ENCODE peak calls at places on chromosomes 12 and 14, in seven cellular contexts. Y is AG04450, X is lower leg skin, A is heart left ventricle, S is glutamatergic neuron, O is ovary, G is H9. C is an unnamed sample.

GRCh38 chr12:457676-458075 is 2.1 kb upstream of the B4GALNT3 start:
- DNase-seq in Y (no peak), X (no peak), A (no peak), S (no peak), O (no peak), G (no peak), C (no peak)

GRCh38 chr14:96053600-96054381 is 14.6 kb downstream of the C14orf132 start:
- DNase-seq in Y (peak), X (peak), A (peak), S (peak), O (no peak), G (no peak), C (no peak)

GRCh38 chr12:25433581-25434325 is 119.3 kb downstream of the LMNTD1 start:
- DNase-seq in Y (no peak), X (no peak), A (no peak), S (no peak), O (no peak), G (no peak), C (no peak)

GRCh38 chr14:64918216-64918615 is 4.0 kb downstream of the CHURC1 start:
- DNase-seq in Y (no peak), X (no peak), A (no peak), S (no peak), O (no peak), G (no peak), C (no peak)

GRCh38 chr12:116650585-116650984 is 87.3 kb downstream of the SPRING1 start:
- DNase-seq in Y (no peak), X (no peak), A (no peak), S (no peak), O (no peak), G (no peak), C (no peak)

GRCh38 chr12:45775964-45776363 is 46.5 kb downstream of the ARID2 start:
- DNase-seq in Y (no peak), X (no peak), A (no peak), S (no peak), O (no peak), G (no peak), C (no peak)

GRCh38 chr12:16016748-16017147 is 105.6 kb downstream of the DERA start:
- DNase-seq in Y (no peak), X (no peak), A (no peak), S (no peak), O (no peak), G (no peak), C (no peak)

GRCh38 chr12:116722245-116722644 is 15.6 kb downstream of the SPRING1 start:
- DNase-seq in Y (no peak), X (no peak), A (no peak), S (no peak), O (no peak), G (no peak), C (no peak)

GRCh38 chr12:57455374-57456144 is 452 bp downstream of the INHBE start:
- DNase-seq in Y (no peak), X (no peak), A (no peak), S (no peak), O (no peak), G (no peak), C (no peak)

GRCh38 chr12:93790472-93791152 is 113.4 kb downstream of the CRADD start:
- DNase-seq in Y (no peak), X (no peak), A (no peak), S (no peak), O (no peak), G (no peak), C (no peak)

GRCh38 chr14:36647827-36648753 is 13.6 kb upstream of the PAX9 start:
- DNase-seq in Y (no peak), X (no peak), A (no peak), S (peak), O (no peak), G (peak), C (no peak)
- TF ChIP-seq CTCF in Y (peak), X (no peak), A (peak), S (peak), O (no peak), G (peak), C (no peak)

GRCh38 chr12:110582286-110583136 is 607 bp downstream of the PPTC7 start:
- DNase-seq in Y (no peak), X (peak), A (peak), S (peak), O (peak), G (peak), C (peak)
- TF ChIP-seq CTCF in Y (no peak), X (no peak), A (no peak), S (no peak), O (no peak), G (no peak), C (no peak)

GRCh38 chr12:99619389-99620158 is 28.0 kb upstream of the GARIN6 start:
- DNase-seq in Y (peak), X (no peak), A (no peak), S (peak), O (no peak), G (peak), C (no peak)
- TF ChIP-seq CTCF in Y (peak), X (no peak), A (peak), S (peak), O (no peak), G (peak), C (no peak)

GRCh38 chr12:8697120-8697475 is 693 bp upstream of the RIMKLB start:
- DNase-seq in Y (no peak), X (no peak), A (peak), S (no peak), O (no peak), G (peak), C (no peak)
- TF ChIP-seq CTCF in Y (no peak), X (no peak), A (no peak), S (no peak), O (no peak), G (no peak), C (no peak)

DNA sequence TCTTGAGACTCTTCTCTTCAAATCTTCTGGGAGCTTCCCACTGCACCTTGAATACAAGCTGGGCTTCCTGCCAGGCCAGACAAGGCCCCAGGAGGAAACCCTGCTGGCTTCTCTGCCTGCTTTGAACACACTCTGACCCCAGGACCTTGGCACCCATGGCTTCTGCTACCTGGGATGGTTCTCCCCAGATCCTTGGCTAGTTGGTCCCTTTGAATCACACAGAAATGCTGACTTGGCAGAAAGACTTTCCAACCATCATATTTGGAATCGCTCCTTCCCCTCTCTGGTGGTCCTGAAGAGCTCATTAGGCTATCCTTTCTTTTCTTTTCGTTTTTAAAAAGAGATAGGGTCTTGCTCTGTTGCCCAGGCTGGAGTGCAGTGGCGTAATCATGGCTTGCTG is 132.7 kb downstream of the RBM19 start:
- DNase-seq in Y (no peak), X (no peak), A (no peak), S (no peak), O (no peak), G (no peak), C (no peak)
- TF ChIP-seq CTCF in Y (no peak), X (no peak), A (no peak), S (no peak), O (no peak), G (no peak), C (no peak)

GRCh38 chr14:75084513-75084912 is 15.1 kb downstream of the ZC2HC1C start:
- DNase-seq in Y (no peak), X (no peak), A (no peak), S (no peak), O (no peak), G (no peak), C (no peak)
- TF ChIP-seq CTCF in Y (no peak), X (no peak), A (no peak), S (no peak), O (no peak), G (no peak), C (no peak)

GRCh38 chr12:90274407-90274806 is 565.8 kb upstream of the ATP2B1 start:
- DNase-seq in Y (no peak), X (no peak), A (no peak), S (no peak), O (no peak), G (no peak), C (no peak)
- TF ChIP-seq CTCF in Y (no peak), X (no peak), A (peak), S (no peak), O (no peak), G (peak), C (no peak)

DNA sequence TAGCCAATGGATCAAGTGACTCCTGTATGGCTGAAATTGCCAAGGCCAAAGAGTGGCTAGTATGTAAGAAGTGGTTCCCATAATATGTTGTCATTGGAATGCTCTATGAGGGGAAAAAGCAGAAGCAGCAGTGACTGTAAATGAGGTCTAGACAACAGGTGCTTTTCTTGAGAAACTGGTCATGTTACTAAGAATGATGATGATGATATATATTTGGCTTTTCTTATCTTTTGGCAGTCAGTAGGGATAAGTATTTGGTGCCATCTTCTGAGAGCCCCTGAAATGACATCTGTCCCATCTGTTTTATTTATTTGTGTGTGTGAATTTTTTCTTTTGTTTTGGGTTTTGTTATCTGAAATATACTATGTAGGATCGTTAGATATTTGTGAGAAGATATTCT is 141.7 kb downstream of the SYT1 start:
- DNase-seq in Y (no peak), X (no peak), A (no peak), S (no peak), O (no peak), G (no peak), C (no peak)
- TF ChIP-seq CTCF in Y (peak), X (no peak), A (no peak), S (no peak), O (no peak), G (peak), C (no peak)

GRCh38 chr14:38256358-38256840 is 506 bp upstream of the CLEC14A start:
- DNase-seq in Y (no peak), X (no peak), A (no peak), S (no peak), O (no peak), G (no peak), C (no peak)
- TF ChIP-seq CTCF in Y (peak), X (no peak), A (peak), S (no peak), O (no peak), G (peak), C (no peak)

GRCh38 chr12:119326341-119326740 is 8.2 kb upstream of the CCDC60 start:
- DNase-seq in Y (no peak), X (no peak), A (no peak), S (no peak), O (no peak), G (no peak), C (no peak)

GRCh38 chr12:119322324-119322723 is 12.2 kb upstream of the CCDC60 start:
- DNase-seq in Y (no peak), X (peak), A (no peak), S (no peak), O (no peak), G (no peak), C (no peak)

GRCh38 chr12:119328111-119328510 is 6.4 kb upstream of the CCDC60 start:
- DNase-seq in Y (no peak), X (no peak), A (peak), S (peak), O (no peak), G (peak), C (no peak)
- TF ChIP-seq CTCF in Y (no peak), X (no peak), A (peak), S (peak), O (no peak), G (peak), C (no peak)